ENCODE peak calls at places on chromosomes 7 and 10, in nine cellular contexts. E, R, W, O, J, K, T, G and L are unnamed samples.

GRCh38 chr7:149223746-149224145 is 15.7 kb upstream of the ZNF212 start:
- DNase-seq in E (no peak), R (no peak), W (no peak), O (no peak), J (no peak), K (no peak), T (no peak), G (no peak), L (no peak)

GRCh38 chr7:936131-937054 is 18.1 kb downstream of the ADAP1 start:
- DNase-seq in E (no peak), R (peak; percentile 18), W (no peak), O (no peak), J (peak; percentile 71), K (no peak), T (no peak), G (no peak), L (peak; percentile 76)

GRCh38 chr10:117174439-117175214 is 22.7 kb upstream of the KCNK18 start:
- DNase-seq in E (peak; percentile 67), R (peak; percentile 64), W (peak; percentile 77), O (peak; percentile 93), J (peak; percentile 82), K (peak; percentile 77), T (peak; percentile 90), G (peak; percentile 81), L (peak; percentile 85)

GRCh38 chr10:1776127-1776662 is 38.9 kb upstream of the ADARB2 start:
- DNase-seq in E (no peak), R (no peak), W (no peak), O (no peak), J (no peak), K (no peak), T (no peak), G (no peak), L (no peak)

GRCh38 chr7:158361326-158361946 is 226.2 kb downstream of the PTPRN2 start:
- DNase-seq in E (no peak), R (no peak), W (no peak), O (no peak), J (no peak), K (no peak), T (no peak), G (no peak), L (peak; percentile 57)

GRCh38 chr7:138023618-138024333 is 21.9 kb upstream of the CREB3L2 start:
- DNase-seq in E (no peak), R (no peak), W (no peak), O (no peak), J (no peak), K (no peak), T (no peak), G (no peak), L (no peak)

GRCh38 chr10:69344591-69345244 is 66.4 kb downstream of the HK1 start:
- DNase-seq in E (no peak), R (no peak), W (no peak), O (peak; percentile 45), J (no peak), K (no peak), T (no peak), G (no peak), L (peak; percentile 43)

GRCh38 chr10:23100331-23101030 is 5.1 kb downstream of the MSRB2 start:
- DNase-seq in E (no peak), R (no peak), W (no peak), O (no peak), J (no peak), K (no peak), T (no peak), G (no peak), L (no peak)

GRCh38 chr7:134695321-134695860 is 48.7 kb downstream of the BPGM start:
- DNase-seq in E (no peak), R (no peak), W (no peak), O (no peak), J (no peak), K (no peak), T (no peak), G (no peak), L (no peak)

GRCh38 chr10:27621441-27621840 is 117.3 kb downstream of the RAB18 start:
- DNase-seq in E (no peak), R (no peak), W (no peak), O (no peak), J (no peak), K (no peak), T (no peak), G (no peak), L (no peak)

GRCh38 chr10:69902835-69903535 is 101.3 kb downstream of the COL13A1 start:
- DNase-seq in E (no peak), R (peak; percentile 42), W (no peak), O (no peak), J (no peak), K (no peak), T (no peak), G (no peak), L (no peak)

GRCh38 chr10:78925800-78926319 is 142.9 kb upstream of the ZMIZ1 start:
- DNase-seq in E (no peak), R (no peak), W (no peak), O (no peak), J (no peak), K (no peak), T (no peak), G (no peak), L (no peak)

GRCh38 chr10:86216886-86217285 is 149.7 kb downstream of the GRID1 start:
- DNase-seq in E (no peak), R (no peak), W (no peak), O (no peak), J (no peak), K (no peak), T (no peak), G (no peak), L (peak; percentile 38)

GRCh38 chr7:102079140-102080002 is 207.3 kb upstream of the SH2B2 start:
- DNase-seq in E (no peak), R (no peak), W (peak; percentile 11), O (no peak), J (no peak), K (no peak), T (no peak), G (no peak), L (no peak)

GRCh38 chr10:94194256-94194655 is 168.5 kb downstream of the NOC3L start:
- DNase-seq in E (no peak), R (no peak), W (no peak), O (no peak), J (no peak), K (no peak), T (no peak), G (no peak), L (no peak)